ENCODE peak calls at places on chromosomes 3 and 15, in eight cellular contexts. O is stimulated activated CD8-positive, alpha-beta memory T cell treated with anti-CD3 and anti-CD28 coated beads, Interleukin-4, amount 100 ng/mL, for 1 hour; A is psoas muscle; J is putamen; K is CD4-positive, CD25-positive, alpha-beta regulatory T cell; C is GF-D8; V is mucosa of descending colon; U is cardiac fibroblast. T is an unnamed sample.

GRCh38 chr15:69852482-69853275 is 245.0 kb downstream of the TLE3 start:
- DNase-seq in U (peak; percentile 26), V (no peak), K (no peak), J (no peak), O (no peak), A (no peak), C (no peak), T (no peak)

GRCh38 chr3:73393005-73393404 is 231.7 kb downstream of the PDZRN3 start:
- DNase-seq in U (no peak), J (no peak), O (no peak), C (no peak), A (no peak), K (no peak), V (no peak), T (no peak)

GRCh38 chr3:188533612-188534357 is 379.8 kb downstream of the LPP start:
- DNase-seq in K (no peak), O (no peak), V (no peak), A (no peak), U (peak; percentile 20), J (no peak), C (no peak), T (no peak)

GRCh38 chr3:60953406-60953805 is 297.8 kb downstream of the FHIT start:
- DNase-seq in V (no peak), A (no peak), K (no peak), O (no peak), U (peak; percentile 29), J (no peak), C (no peak), T (no peak)

GRCh38 chr15:48395532-48396011 is 64.3 kb downstream of the DUT start:
- DNase-seq in J (peak; percentile 40), K (no peak), C (no peak), A (peak; percentile 86), O (no peak), V (peak; percentile 30), U (peak; percentile 89), T (peak; percentile 81)

GRCh38 chr3:40989141-40990061 is 209.9 kb upstream of the CTNNB1 start:
- DNase-seq in C (no peak), V (no peak), O (no peak), K (no peak), U (peak; percentile 13), A (no peak), J (no peak), T (no peak)

GRCh38 chr3:103410231-103410630 is 975.4 kb downstream of the ZPLD1 start:
- DNase-seq in J (no peak), V (no peak), O (no peak), A (no peak), K (no peak), U (no peak), C (no peak), T (no peak)

GRCh38 chr3:123119802-123120201 is 53.0 kb downstream of the PDIA5 start:
- DNase-seq in C (no peak), K (no peak), J (no peak), O (no peak), A (no peak), U (no peak), V (no peak), T (no peak)

GRCh38 chr3:41199866-41200668 is 762 bp downstream of the CTNNB1 start:
- DNase-seq in A (no peak), K (peak; percentile 42), U (peak; percentile 43), J (peak; percentile 42), V (peak; percentile 42), O (no peak), C (no peak), T (peak; percentile 37)

GRCh38 chr15:26087881-26088280 is 224.8 kb upstream of the ATP10A start:
- DNase-seq in J (no peak), C (no peak), V (no peak), A (no peak), K (no peak), O (no peak), U (no peak), T (no peak)

GRCh38 chr3:38397320-38397719 is 50.7 kb downstream of the XYLB start:
- DNase-seq in U (peak; percentile 44), A (no peak), J (no peak), V (peak; percentile 12), O (no peak), C (no peak), K (no peak), T (peak; percentile 24)

GRCh38 chr3:136249593-136250225 is 431 bp upstream of the PCCB start:
- DNase-seq in K (no peak), J (no peak), C (peak; percentile 21), U (no peak), V (no peak), O (no peak), A (no peak), T (no peak)

GRCh38 chr3:112818289-112818688 is 28.4 kb downstream of the CD200R1L start:
- DNase-seq in C (no peak), V (no peak), K (no peak), O (no peak), U (peak; percentile 54), A (no peak), J (no peak), T (no peak)

GRCh38 chr3:56536735-56537134 is 20.2 kb upstream of the CCDC66 start:
- DNase-seq in A (no peak), K (no peak), J (no peak), V (no peak), O (no peak), U (no peak), C (no peak), T (no peak)

GRCh38 chr3:126474498-126475410 is 937 bp downstream of the ZXDC start:
- DNase-seq in U (peak; percentile 56), A (peak; percentile 60), O (no peak), C (no peak), V (peak; percentile 50), K (peak; percentile 15), J (no peak), T (no peak)

GRCh38 chr3:79125313-79125984 is 642.3 kb downstream of the ROBO1 start:
- DNase-seq in C (no peak), U (no peak), A (no peak), K (no peak), O (no peak), J (no peak), V (no peak), T (no peak)

GRCh38 chr3:56096941-56097340 is 371.3 kb downstream of the ERC2 start:
- DNase-seq in V (no peak), U (no peak), O (no peak), K (no peak), C (no peak), A (no peak), J (no peak), T (no peak)

GRCh38 chr15:69920232-69920631 is 177.5 kb downstream of the TLE3 start:
- DNase-seq in K (no peak), A (no peak), U (no peak), C (no peak), V (no peak), J (no peak), O (no peak), T (no peak)

GRCh38 chr15:75694241-75695182 is 18.1 kb downstream of the CSPG4 start:
- DNase-seq in J (no peak), V (peak; percentile 54), O (no peak), C (peak; percentile 44), K (no peak), A (peak; percentile 83), U (peak; percentile 97), T (peak; percentile 76)

GRCh38 chr15:59237119-59237853 is 30.6 kb downstream of the LDHAL6B start:
- DNase-seq in O (no peak), K (no peak), J (no peak), V (no peak), U (peak; percentile 50), C (no peak), A (no peak), T (no peak)

GRCh38 chr3:195697582-195698324 is 23.0 kb upstream of the MUC20 start:
- DNase-seq in V (no peak), J (no peak), O (no peak), A (no peak), U (peak; percentile 93), C (no peak), K (no peak), T (no peak)

GRCh38 chr3:29577250-29577649 is 296.4 kb downstream of the RBMS3 start:
- DNase-seq in C (no peak), O (no peak), V (no peak), J (no peak), A (no peak), K (no peak), U (no peak), T (peak; percentile 52)

GRCh38 chr3:141782386-141782932 is 19.3 kb downstream of the GRK7 start:
- DNase-seq in U (peak; percentile 47), K (no peak), O (no peak), J (no peak), V (peak; percentile 25), A (no peak), C (no peak), T (no peak)

GRCh38 chr3:128360705-128361271 is 105.9 kb downstream of the DNAJB8 start:
- DNase-seq in A (no peak), J (no peak), O (no peak), V (no peak), C (no peak), K (no peak), U (peak; percentile 16), T (no peak)

GRCh38 chr3:111012388-111013248 is 59.0 kb upstream of the NECTIN3 start:
- DNase-seq in O (no peak), U (peak; percentile 18), C (no peak), K (no peak), V (peak; percentile 40), J (no peak), A (no peak), T (no peak)

GRCh38 chr3:144553301-144553700 is 581.7 kb downstream of the DIPK2A start:
- DNase-seq in A (no peak), J (no peak), K (no peak), U (no peak), V (no peak), O (no peak), C (no peak), T (no peak)

GRCh38 chr15:57329582-57330367 is 46.5 kb upstream of the CGNL1 start:
- DNase-seq in U (no peak), C (peak; percentile 59), K (no peak), J (no peak), O (no peak), A (no peak), V (no peak), T (peak; percentile 5)

GRCh38 chr3:9861626-9862130 is 17.9 kb upstream of the RPUSD3 start:
- DNase-seq in A (no peak), U (no peak), J (no peak), V (no peak), C (no peak), K (no peak), O (no peak), T (no peak)

GRCh38 chr15:81785679-81786078 is 260.1 kb downstream of the MEX3B start:
- DNase-seq in K (no peak), O (no peak), A (no peak), C (no peak), U (no peak), J (no peak), V (no peak), T (no peak)

GRCh38 chr3:125102470-125102869 is 46.7 kb upstream of the HEG1 start:
- DNase-seq in O (no peak), K (no peak), C (no peak), J (no peak), A (no peak), V (no peak), U (no peak), T (no peak)

GRCh38 chr3:50620420-50620819 is 3.5 kb downstream of the MAPKAPK3 start:
- DNase-seq in U (no peak), C (peak; percentile 96), O (no peak), A (peak; percentile 31), V (no peak), K (no peak), J (peak; percentile 32), T (no peak)

GRCh38 chr3:57161131-57161538 is 4.0 kb downstream of the IL17RD start:
- DNase-seq in U (no peak), K (no peak), A (no peak), O (no peak), V (peak; percentile 67), C (no peak), J (no peak), T (no peak)

GRCh38 chr3:167882057-167882667 is 146.6 kb downstream of the SERPINI1 start:
- DNase-seq in V (peak; percentile 13), A (no peak), J (peak; percentile 36), K (no peak), U (peak; percentile 74), C (peak; percentile 33), O (no peak), T (no peak)

GRCh38 chr3:32630266-32630665 is 54.7 kb upstream of the CNOT10 start:
- DNase-seq in V (no peak), U (peak; percentile 82), C (no peak), K (no peak), O (no peak), J (no peak), A (no peak), T (no peak)

T was measured in left ventricle myocardium inferior.